ENCODE peak calls at places on chromosomes 11 and 22, in nine cellular contexts. One of them, this sample, is unnamed. For H3K9me3, the result is how much of the 10 kb centered on the place peaks cover.

GRCh38 chr11:61362542-61362875 is 335 bp downstream of the TMEM138 start:
- DNase-seq in neuronal stem cell: no peak
- DNase-seq in H9: no peak
- DNase-seq in CD8-positive, alpha-beta T cell: peak
- DNase-seq in tibial artery: no peak
- DNase-seq in prostate gland: no peak
- DNase-seq in OCI-LY7: peak
- DNase-seq in small intestine: no peak
- DNase-seq in mucosa of descending colon: peak
- DNase-seq in this sample: peak

GRCh38 chr11:65623852-65624616 is 8.5 kb downstream of the PCNX3 start:
- DNase-seq in small intestine: no peak
- DNase-seq in CD8-positive, alpha-beta T cell: no peak
- DNase-seq in tibial artery: no peak
- DNase-seq in OCI-LY7: no peak
- DNase-seq in H9: no peak
- DNase-seq in neuronal stem cell: no peak
- DNase-seq in mucosa of descending colon: no peak
- DNase-seq in prostate gland: no peak
- DNase-seq in this sample: no peak

GRCh38 chr11:115054541-115055538 is 376.5 kb downstream of the NXPE2 start:
- DNase-seq in small intestine: no peak
- DNase-seq in CD8-positive, alpha-beta T cell: no peak
- DNase-seq in OCI-LY7: no peak
- DNase-seq in prostate gland: no peak
- DNase-seq in tibial artery: no peak
- DNase-seq in neuronal stem cell: no peak
- DNase-seq in H9: no peak
- DNase-seq in mucosa of descending colon: no peak
- DNase-seq in this sample: peak

GRCh38 chr22:39173050-39173706 is 20.7 kb upstream of the CBX7 start:
- DNase-seq in H9: no peak
- DNase-seq in CD8-positive, alpha-beta T cell: no peak
- DNase-seq in tibial artery: no peak
- DNase-seq in neuronal stem cell: no peak
- DNase-seq in small intestine: no peak
- DNase-seq in OCI-LY7: no peak
- DNase-seq in mucosa of descending colon: no peak
- DNase-seq in prostate gland: no peak
- DNase-seq in this sample: no peak

GRCh38 chr11:8230178-8230859 is 33.4 kb downstream of the LMO1 start:
- DNase-seq in neuronal stem cell: no peak
- DNase-seq in mucosa of descending colon: no peak
- DNase-seq in CD8-positive, alpha-beta T cell: no peak
- DNase-seq in OCI-LY7: no peak
- DNase-seq in prostate gland: no peak
- DNase-seq in H9: no peak
- DNase-seq in tibial artery: no peak
- DNase-seq in small intestine: no peak
- DNase-seq in this sample: no peak

GRCh38 chr11:131624526-131624925 is 254.1 kb downstream of the NTM start:
- DNase-seq in tibial artery: no peak
- DNase-seq in mucosa of descending colon: no peak
- DNase-seq in H9: no peak
- DNase-seq in small intestine: no peak
- DNase-seq in neuronal stem cell: no peak
- DNase-seq in CD8-positive, alpha-beta T cell: no peak
- DNase-seq in OCI-LY7: no peak
- DNase-seq in prostate gland: no peak
- DNase-seq in this sample: no peak

GRCh38 chr22:23061471-23062280 is 8.6 kb upstream of the GNAZ start:
- DNase-seq in H9: no peak
- DNase-seq in small intestine: no peak
- DNase-seq in prostate gland: no peak
- DNase-seq in tibial artery: peak
- DNase-seq in mucosa of descending colon: no peak
- DNase-seq in OCI-LY7: peak
- DNase-seq in neuronal stem cell: no peak
- DNase-seq in CD8-positive, alpha-beta T cell: no peak
- DNase-seq in this sample: no peak

GRCh38 chr22:36325163-36326031 is 62.4 kb downstream of the MYH9 start:
- DNase-seq in prostate gland: peak
- DNase-seq in CD8-positive, alpha-beta T cell: no peak
- DNase-seq in tibial artery: peak
- DNase-seq in H9: no peak
- DNase-seq in OCI-LY7: no peak
- DNase-seq in small intestine: peak
- DNase-seq in neuronal stem cell: no peak
- DNase-seq in mucosa of descending colon: peak
- DNase-seq in this sample: peak

GRCh38 chr22:32206774-32207758 is 2.2 kb upstream of the RFPL2 start:
- DNase-seq in tibial artery: no peak
- DNase-seq in mucosa of descending colon: peak
- DNase-seq in CD8-positive, alpha-beta T cell: no peak
- DNase-seq in prostate gland: peak
- DNase-seq in neuronal stem cell: no peak
- DNase-seq in small intestine: peak
- DNase-seq in H9: peak
- DNase-seq in OCI-LY7: peak
- DNase-seq in this sample: no peak

GRCh38 chr11:67030976-67031375 is 8.0 kb downstream of the SYT12 start:
- DNase-seq in H9: no peak
- DNase-seq in neuronal stem cell: no peak
- DNase-seq in CD8-positive, alpha-beta T cell: no peak
- DNase-seq in small intestine: no peak
- DNase-seq in mucosa of descending colon: no peak
- DNase-seq in OCI-LY7: peak
- DNase-seq in tibial artery: no peak
- DNase-seq in prostate gland: no peak
- DNase-seq in this sample: no peak

GRCh38 chr22:26753125-26753862 is 95.9 kb downstream of the MIAT start:
- DNase-seq in OCI-LY7: no peak
- DNase-seq in small intestine: no peak
- DNase-seq in CD8-positive, alpha-beta T cell: no peak
- DNase-seq in mucosa of descending colon: no peak
- DNase-seq in neuronal stem cell: no peak
- DNase-seq in H9: peak
- DNase-seq in prostate gland: no peak
- DNase-seq in tibial artery: no peak
- DNase-seq in this sample: no peak

GRCh38 chr11:38543311-38543710 is 1945.3 kb upstream of the RAG2 start:
- DNase-seq in mucosa of descending colon: no peak
- DNase-seq in CD8-positive, alpha-beta T cell: no peak
- DNase-seq in OCI-LY7: no peak
- DNase-seq in small intestine: no peak
- DNase-seq in neuronal stem cell: no peak
- DNase-seq in prostate gland: no peak
- DNase-seq in H9: no peak
- DNase-seq in tibial artery: no peak
- DNase-seq in this sample: no peak

GRCh38 chr11:11472096-11472495 is 119.0 kb upstream of the CSNK2A3 start:
- DNase-seq in OCI-LY7: no peak
- DNase-seq in H9: no peak
- DNase-seq in prostate gland: no peak
- DNase-seq in tibial artery: no peak
- DNase-seq in CD8-positive, alpha-beta T cell: no peak
- DNase-seq in neuronal stem cell: no peak
- DNase-seq in small intestine: no peak
- DNase-seq in mucosa of descending colon: no peak
- DNase-seq in this sample: peak

GRCh38 chr11:39236916-39237315 is 2222.5 kb downstream of the LRRC4C start:
- DNase-seq in CD8-positive, alpha-beta T cell: no peak
- DNase-seq in small intestine: no peak
- DNase-seq in tibial artery: no peak
- DNase-seq in neuronal stem cell: peak
- DNase-seq in prostate gland: no peak
- DNase-seq in OCI-LY7: no peak
- DNase-seq in H9: no peak
- DNase-seq in mucosa of descending colon: no peak
- DNase-seq in this sample: no peak

GRCh38 chr11:96061730-96062524 is 138.0 kb upstream of the MTMR2 start:
- DNase-seq in CD8-positive, alpha-beta T cell: no peak
- DNase-seq in tibial artery: no peak
- DNase-seq in prostate gland: no peak
- DNase-seq in neuronal stem cell: no peak
- DNase-seq in mucosa of descending colon: no peak
- DNase-seq in H9: no peak
- DNase-seq in small intestine: no peak
- DNase-seq in OCI-LY7: no peak
- DNase-seq in this sample: no peak

GRCh38 chr11:47494996-47495855 is 46.3 kb upstream of the RAPSN start:
- DNase-seq in H9: no peak
- DNase-seq in tibial artery: no peak
- DNase-seq in CD8-positive, alpha-beta T cell: no peak
- DNase-seq in mucosa of descending colon: no peak
- DNase-seq in small intestine: no peak
- DNase-seq in neuronal stem cell: no peak
- DNase-seq in OCI-LY7: no peak
- DNase-seq in prostate gland: no peak
- DNase-seq in this sample: no peak

GRCh38 chr22:49618689-49618953 is 209.1 kb downstream of the BRD1 start:
- DNase-seq in prostate gland: no peak
- DNase-seq in tibial artery: no peak
- DNase-seq in H9: no peak
- DNase-seq in small intestine: no peak
- DNase-seq in CD8-positive, alpha-beta T cell: no peak
- DNase-seq in neuronal stem cell: no peak
- DNase-seq in mucosa of descending colon: no peak
- DNase-seq in OCI-LY7: no peak
- DNase-seq in this sample: no peak
- H3K9me3 ChIP-seq in prostate gland: under half
- H3K9me3 ChIP-seq in tibial artery: under half
- H3K9me3 ChIP-seq in H9: under half
- H3K9me3 ChIP-seq in small intestine: under half
- H3K9me3 ChIP-seq in CD8-positive, alpha-beta T cell: under half
- H3K9me3 ChIP-seq in neuronal stem cell: under half
- H3K9me3 ChIP-seq in mucosa of descending colon: under half
- H3K9me3 ChIP-seq in OCI-LY7: under half
- H3K9me3 ChIP-seq in this sample: under half

DNA sequence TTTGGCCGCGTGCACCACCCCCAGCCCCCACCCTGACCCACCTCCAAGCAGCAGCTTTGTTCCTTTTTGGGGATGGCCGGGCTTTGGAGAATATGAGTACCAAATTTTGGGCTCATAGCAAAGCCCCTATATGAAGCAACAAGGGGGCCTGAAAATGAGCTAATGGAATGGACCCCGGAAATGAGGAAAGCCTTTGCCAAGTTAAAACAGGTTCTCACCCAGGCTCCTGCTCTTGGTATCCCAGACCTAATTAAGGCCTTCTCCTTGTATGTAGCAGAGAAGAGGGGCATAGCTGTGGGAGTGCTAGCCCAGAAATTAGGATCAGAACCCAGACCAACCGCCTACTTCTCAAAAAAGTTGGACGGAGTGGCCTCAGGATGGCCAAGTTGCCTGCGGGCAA is 87.0 kb downstream of the PIWIL4 start:
- DNase-seq in mucosa of descending colon: no peak
- DNase-seq in prostate gland: no peak
- DNase-seq in OCI-LY7: no peak
- DNase-seq in CD8-positive, alpha-beta T cell: no peak
- DNase-seq in small intestine: no peak
- DNase-seq in tibial artery: no peak
- DNase-seq in neuronal stem cell: no peak
- DNase-seq in H9: peak
- DNase-seq in this sample: no peak
- H3K9me3 ChIP-seq in mucosa of descending colon: under half
- H3K9me3 ChIP-seq in prostate gland: under half
- H3K9me3 ChIP-seq in OCI-LY7: under half
- H3K9me3 ChIP-seq in CD8-positive, alpha-beta T cell: under half
- H3K9me3 ChIP-seq in small intestine: under half
- H3K9me3 ChIP-seq in tibial artery: under half
- H3K9me3 ChIP-seq in neuronal stem cell: under half
- H3K9me3 ChIP-seq in H9: under half
- H3K9me3 ChIP-seq in this sample: under half

GRCh38 chr22:49737101-49737551 is 90.5 kb downstream of the BRD1 start:
- DNase-seq in tibial artery: no peak
- DNase-seq in neuronal stem cell: no peak
- DNase-seq in CD8-positive, alpha-beta T cell: no peak
- DNase-seq in mucosa of descending colon: no peak
- DNase-seq in OCI-LY7: no peak
- DNase-seq in H9: no peak
- DNase-seq in prostate gland: no peak
- DNase-seq in small intestine: no peak
- DNase-seq in this sample: no peak

GRCh38 chr22:49738566-49738965 is 89.1 kb downstream of the BRD1 start:
- DNase-seq in mucosa of descending colon: no peak
- DNase-seq in CD8-positive, alpha-beta T cell: no peak
- DNase-seq in H9: no peak
- DNase-seq in tibial artery: no peak
- DNase-seq in prostate gland: no peak
- DNase-seq in neuronal stem cell: no peak
- DNase-seq in OCI-LY7: no peak
- DNase-seq in small intestine: no peak
- DNase-seq in this sample: no peak

GRCh38 chr22:49739138-49739537 is 88.5 kb downstream of the BRD1 start:
- DNase-seq in prostate gland: no peak
- DNase-seq in small intestine: no peak
- DNase-seq in CD8-positive, alpha-beta T cell: no peak
- DNase-seq in OCI-LY7: no peak
- DNase-seq in tibial artery: no peak
- DNase-seq in neuronal stem cell: no peak
- DNase-seq in mucosa of descending colon: no peak
- DNase-seq in H9: no peak
- DNase-seq in this sample: no peak

GRCh38 chr22:49738006-49738405 is 89.7 kb downstream of the BRD1 start:
- DNase-seq in mucosa of descending colon: no peak
- DNase-seq in tibial artery: no peak
- DNase-seq in prostate gland: no peak
- DNase-seq in CD8-positive, alpha-beta T cell: no peak
- DNase-seq in small intestine: no peak
- DNase-seq in neuronal stem cell: no peak
- DNase-seq in OCI-LY7: no peak
- DNase-seq in H9: no peak
- DNase-seq in this sample: no peak

GRCh38 chr22:49740242-49740641 is 87.4 kb downstream of the BRD1 start:
- DNase-seq in CD8-positive, alpha-beta T cell: no peak
- DNase-seq in neuronal stem cell: no peak
- DNase-seq in tibial artery: no peak
- DNase-seq in prostate gland: no peak
- DNase-seq in small intestine: no peak
- DNase-seq in mucosa of descending colon: no peak
- DNase-seq in OCI-LY7: no peak
- DNase-seq in H9: no peak
- DNase-seq in this sample: no peak
- H3K9me3 ChIP-seq in CD8-positive, alpha-beta T cell: under half
- H3K9me3 ChIP-seq in neuronal stem cell: under half
- H3K9me3 ChIP-seq in tibial artery: under half
- H3K9me3 ChIP-seq in prostate gland: under half
- H3K9me3 ChIP-seq in small intestine: under half
- H3K9me3 ChIP-seq in mucosa of descending colon: under half
- H3K9me3 ChIP-seq in OCI-LY7: under half
- H3K9me3 ChIP-seq in H9: under half
- H3K9me3 ChIP-seq in this sample: under half

DNA sequence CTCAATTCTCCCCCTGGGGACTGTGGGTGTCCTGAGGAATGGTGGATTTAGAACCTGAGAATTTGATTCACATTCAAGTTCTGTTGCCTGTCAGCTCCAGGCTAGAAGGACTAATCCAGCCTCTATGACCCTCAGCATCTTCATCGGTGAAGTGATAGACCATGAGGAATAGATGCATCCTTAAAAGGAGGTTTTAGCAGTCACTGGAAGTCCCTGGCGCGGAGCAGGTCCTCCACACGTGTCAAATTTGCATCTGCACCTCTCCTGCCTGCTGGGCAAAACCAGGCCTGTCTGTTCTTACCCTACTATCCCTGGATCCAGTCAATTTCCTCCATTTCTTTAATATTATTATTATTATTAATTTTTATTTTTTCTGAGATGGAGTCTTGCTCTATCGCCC is 808.4 kb downstream of the TBC1D22A start:
- DNase-seq in prostate gland: no peak
- DNase-seq in CD8-positive, alpha-beta T cell: no peak
- DNase-seq in neuronal stem cell: no peak
- DNase-seq in H9: no peak
- DNase-seq in OCI-LY7: no peak
- DNase-seq in tibial artery: peak
- DNase-seq in small intestine: no peak
- DNase-seq in mucosa of descending colon: no peak
- DNase-seq in this sample: no peak
- H3K9me3 ChIP-seq in prostate gland: under half
- H3K9me3 ChIP-seq in CD8-positive, alpha-beta T cell: under half
- H3K9me3 ChIP-seq in neuronal stem cell: under half
- H3K9me3 ChIP-seq in H9: half or more
- H3K9me3 ChIP-seq in OCI-LY7: under half
- H3K9me3 ChIP-seq in tibial artery: under half
- H3K9me3 ChIP-seq in small intestine: under half
- H3K9me3 ChIP-seq in mucosa of descending colon: under half
- H3K9me3 ChIP-seq in this sample: under half

This sample was measured in gastrocnemius medialis.